ENCODE peak calls at places on chromosomes 5 and 9, in six cellular contexts. T, P, W, X, I and D are unnamed samples.

GRCh38 chr5:51156838-51157237 is 226.4 kb upstream of the ISL1 start:
- DNase-seq in T (no peak), P (no peak), W (no peak), X (no peak), I (no peak), D (no peak)

GRCh38 chr9:131678499-131679111 is 61.3 kb downstream of the RAPGEF1 start:
- DNase-seq in T (peak), P (peak), W (peak), X (peak), I (peak), D (no peak)

GRCh38 chr9:19769213-19769612 is 19.6 kb downstream of the SLC24A2 start:
- DNase-seq in T (no peak), P (no peak), W (no peak), X (no peak), I (no peak), D (no peak)

GRCh38 chr9:71921190-71921814 is 9.9 kb downstream of the C9orf85 start:
- DNase-seq in T (no peak), P (no peak), W (no peak), X (peak), I (no peak), D (no peak)

GRCh38 chr9:128724744-128725211 is 851 bp upstream of the ZDHHC12 start:
- DNase-seq in T (peak), P (peak), W (peak), X (peak), I (peak), D (peak)

GRCh38 chr9:75088646-75089368 is 493 bp downstream of the OSTF1 start:
- DNase-seq in T (peak), P (peak), W (peak), X (peak), I (peak), D (peak)

GRCh38 chr5:141716009-141716408 is 34.0 kb upstream of the ARAP3 start:
- DNase-seq in T (no peak), P (peak), W (no peak), X (peak), I (no peak), D (no peak)

GRCh38 chr5:113038714-113039113 is 62.1 kb downstream of the DCP2 start:
- DNase-seq in T (no peak), P (no peak), W (no peak), X (peak), I (no peak), D (no peak)

GRCh38 chr5:78544531-78545200 is 103.9 kb downstream of the LHFPL2 start:
- DNase-seq in T (no peak), P (no peak), W (no peak), X (no peak), I (no peak), D (no peak)

GRCh38 chr5:56456002-56456401 is 222.9 kb upstream of the ANKRD55 start:
- DNase-seq in T (peak), P (no peak), W (peak), X (no peak), I (no peak), D (no peak)

GRCh38 chr5:154309361-154309725 is 118.8 kb downstream of the GALNT10 start:
- DNase-seq in T (peak), P (no peak), W (peak), X (no peak), I (no peak), D (no peak)

GRCh38 chr9:5801739-5802113 is 31.2 kb downstream of the ERMP1 start:
- DNase-seq in T (no peak), P (no peak), W (no peak), X (peak), I (no peak), D (no peak)

GRCh38 chr9:133801739-133802138 is 63.6 kb upstream of the SARDH start:
- DNase-seq in T (no peak), P (no peak), W (no peak), X (no peak), I (no peak), D (no peak)

GRCh38 chr9:127523312-127523851 is 72.1 kb downstream of the LRSAM1 start:
- DNase-seq in T (no peak), P (no peak), W (no peak), X (peak), I (no peak), D (peak)

GRCh38 chr5:124605516-124605915 is 140.9 kb downstream of the ZNF608 start:
- DNase-seq in T (no peak), P (no peak), W (no peak), X (no peak), I (no peak), D (no peak)

GRCh38 chr9:81344366-81344765 is 345.0 kb downstream of the TLE1 start:
- DNase-seq in T (no peak), P (no peak), W (no peak), X (no peak), I (no peak), D (no peak)